ENCODE peak calls at places on chromosomes 2 and 18, in five cellular contexts. Q, K, V, I and R are unnamed samples.
A peak's percentile ranks its signal among the peaks of the same experiment; 100 is the strongest.

GRCh38 chr2:113391073-113391472 is 46.4 kb upstream of the ZNG1B start:
- DNase-seq in I (no peak), Q (no peak), V (no peak), K (no peak), R (no peak)

GRCh38 chr2:188050716-188051115 is 241.0 kb upstream of the GULP1 start:
- DNase-seq in I (peak; percentile 23), Q (no peak), K (no peak), V (no peak), R (no peak)

GRCh38 chr2:25483584-25484266 is 142.0 kb upstream of the DNMT3A start:
- DNase-seq in K (no peak), I (no peak), V (no peak), Q (no peak), R (no peak)

GRCh38 chr2:43407826-43408783 is 181.7 kb upstream of the ZFP36L2 start:
- DNase-seq in Q (no peak), K (no peak), I (no peak), V (no peak), R (no peak)

GRCh38 chr2:108194409-108195132 is 45.2 kb upstream of the SULT1C3 start:
- DNase-seq in Q (no peak), V (no peak), K (no peak), I (no peak), R (no peak)

GRCh38 chr2:141513853-141514252 is 617.0 kb downstream of the LRP1B start:
- DNase-seq in K (no peak), I (no peak), V (no peak), Q (no peak), R (no peak)

GRCh38 chr2:111967018-111967417 is 68.6 kb downstream of the MERTK start:
- DNase-seq in Q (no peak), I (no peak), K (no peak), V (no peak), R (no peak)

GRCh38 chr2:229675569-229675968 is 38.8 kb downstream of the DNER start:
- DNase-seq in K (no peak), Q (no peak), V (no peak), I (no peak), R (no peak)

GRCh38 chr2:234490239-234491074 is 6.4 kb downstream of the ARL4C start:
- DNase-seq in I (no peak), V (no peak), Q (no peak), K (no peak), R (no peak)

GRCh38 chr2:223560704-223561435 is 41.3 kb downstream of the SCG2 start:
- DNase-seq in Q (no peak), V (no peak), K (no peak), I (no peak), R (no peak)

GRCh38 chr18:60508108-60508507 is 135.5 kb upstream of the MC4R start:
- DNase-seq in Q (no peak), K (no peak), V (no peak), I (no peak), R (no peak)

GRCh38 chr2:23583467-23583866 is 198.5 kb downstream of the KLHL29 start:
- DNase-seq in V (no peak), I (no peak), K (no peak), Q (no peak), R (no peak)

GRCh38 chr2:148928395-148928794 is 53.4 kb downstream of the KIF5C start:
- DNase-seq in K (no peak), Q (no peak), I (no peak), V (no peak), R (no peak)

GRCh38 chr18:79413901-79414300 is 18.2 kb downstream of the NFATC1 start:
- DNase-seq in Q (no peak), V (no peak), I (no peak), K (no peak), R (no peak)

GRCh38 chr2:222912117-222912516 is 51.3 kb downstream of the ACSL3 start:
- DNase-seq in K (no peak), I (no peak), V (no peak), Q (no peak), R (no peak)

GRCh38 chr2:113754989-113755689 is 1.3 kb downstream of the SLC35F5 start:
- DNase-seq in Q (no peak), I (no peak), K (no peak), V (no peak), R (no peak)

GRCh38 chr2:50125230-50125629 is 906.7 kb downstream of the NRXN1 start:
- DNase-seq in Q (no peak), V (no peak), K (no peak), I (no peak), R (no peak)

GRCh38 chr2:237257471-237257951 is 156.5 kb downstream of the COL6A3 start:
- DNase-seq in I (no peak), Q (no peak), K (no peak), V (peak; percentile 32), R (no peak)

GRCh38 chr2:102453497-102453896 is 19.5 kb upstream of the SLC9A4 start:
- DNase-seq in V (no peak), K (no peak), I (no peak), Q (no peak), R (no peak)

GRCh38 chr2:95275601-95276243 is 1.5 kb downstream of the PROM2 start:
- DNase-seq in Q (peak; percentile 72), K (no peak), V (no peak), I (no peak), R (no peak)

GRCh38 chr2:43340945-43341356 is 114.5 kb upstream of the ZFP36L2 start:
- DNase-seq in V (no peak), Q (peak; percentile 4), K (no peak), I (no peak), R (no peak)

GRCh38 chr2:45652090-45653050 is 895 bp downstream of the PRKCE start:
- DNase-seq in I (no peak), K (no peak), V (peak; percentile 61), Q (peak; percentile 35), R (no peak)

GRCh38 chr2:79530443-79530842 is 17.6 kb downstream of the CTNNA2 start:
- DNase-seq in K (no peak), Q (no peak), I (no peak), V (no peak), R (no peak)

GRCh38 chr2:84749442-84749841 is 131.4 kb downstream of the TRABD2A start:
- DNase-seq in V (no peak), Q (no peak), K (no peak), I (no peak), R (no peak)

GRCh38 chr2:177445223-177445622 is 52.6 kb downstream of the AGPS start:
- DNase-seq in K (no peak), V (no peak), I (no peak), Q (no peak), R (no peak)

GRCh38 chr2:11710632-11711381 is 35.6 kb upstream of the LPIN1 start:
- DNase-seq in I (peak; percentile 65), Q (no peak), V (no peak), K (no peak), R (no peak)

GRCh38 chr2:230868947-230869690 is 4.4 kb downstream of the ITM2C start:
- DNase-seq in I (no peak), V (no peak), Q (no peak), K (no peak), R (no peak)

GRCh38 chr2:42998721-42999120 is 206.3 kb upstream of the HAAO start:
- DNase-seq in V (no peak), Q (no peak), I (no peak), K (no peak), R (no peak)

GRCh38 chr2:46448656-46449055 is 30.7 kb upstream of the TMEM247 start:
- DNase-seq in V (no peak), Q (no peak), K (no peak), I (no peak), R (no peak)